ENCODE peak calls at places on chromosomes 16 and 17, in five cellular contexts. X is activated CD4-positive, alpha-beta T cell treated with anti-CD3 and anti-CD28 coated beads, Interleukin-2, amount 10 ng/mL, durations not matched to agents 7 days and 5 days; N is choroid plexus epithelial cell; M is hypothalamus; H is uterus. W is an unnamed sample.

GRCh38 chr16:82063456-82064082 is 28.5 kb downstream of the HSD17B2 start:
- DNase-seq in N (no peak), X (no peak), H (no peak), M (no peak), W (no peak)

GRCh38 chr17:41792835-41793748 is 6.6 kb upstream of the JUP start:
- DNase-seq in N (peak), H (peak), X (no peak), M (no peak), W (no peak)

GRCh38 chr16:55497558-55497957 is 11.3 kb upstream of the LPCAT2 start:
- DNase-seq in N (no peak), H (no peak), M (no peak), X (no peak), W (no peak)

GRCh38 chr17:18321309-18321708 is 6.2 kb downstream of the SMCR8 start:
- DNase-seq in N (peak), M (no peak), X (no peak), H (no peak), W (no peak)

GRCh38 chr16:3793161-3793576 is 75.8 kb upstream of the TRAP1 start:
- DNase-seq in M (no peak), H (no peak), X (peak), N (peak), W (no peak)

GRCh38 chr16:31451681-31452351 is 7.5 kb upstream of the ARMC5 start:
- DNase-seq in H (no peak), N (peak), M (peak), X (no peak), W (peak)

GRCh38 chr17:8375738-8376259 is 705 bp downstream of the KRABD2 start:
- DNase-seq in N (no peak), M (no peak), X (no peak), H (no peak), W (no peak)

GRCh38 chr16:4489030-4489429 is 12.8 kb downstream of the HMOX2 start:
- DNase-seq in H (no peak), N (peak), M (no peak), X (no peak), W (no peak)

GRCh38 chr16:4176794-4177438 is 60.7 kb upstream of the ADCY9 start:
- DNase-seq in M (no peak), N (peak), H (no peak), X (no peak), W (no peak)

GRCh38 chr16:29848420-29849297 is 14.4 kb downstream of the CDIPT start:
- DNase-seq in M (peak), N (peak), H (peak), X (peak), W (peak)

GRCh38 chr16:57009641-57010170 is 20.3 kb downstream of the NLRC5 start:
- DNase-seq in X (no peak), H (no peak), N (no peak), M (no peak), W (no peak)

GRCh38 chr16:27723711-27724490 is 174.0 kb downstream of the KATNIP start:
- DNase-seq in N (no peak), M (no peak), H (no peak), X (no peak), W (no peak)

GRCh38 chr17:51869387-51869786 is 289.1 kb downstream of the CA10 start:
- DNase-seq in X (peak), M (no peak), N (peak), H (no peak), W (peak)

GRCh38 chr16:55454861-55455260 is 24.1 kb upstream of the MMP2 start:
- DNase-seq in M (no peak), N (no peak), X (no peak), H (no peak), W (no peak)

GRCh38 chr17:76696763-76697701 is 13.7 kb downstream of the MXRA7 start:
- DNase-seq in N (no peak), M (no peak), H (no peak), X (no peak), W (no peak)

GRCh38 chr17:62671553-62671952 is 44.1 kb downstream of the MRC2 start:
- DNase-seq in N (no peak), H (no peak), M (no peak), X (no peak), W (no peak)